ENCODE peak calls at places on chromosome 7, in seven cellular contexts. X is astrocyte of the spinal cord, A is omental fat pad, B is fibroblast of lung, L is RWPE1, C is MCF 10A, G is kidney epithelial cell. U is an unnamed sample.

GRCh38 chr7:317643-318405 is 27.9 kb downstream of the FOXL3 start:
- DNase-seq in X (no peak), A (no peak), B (no peak), L (no peak), C (no peak), G (no peak), U (no peak)

GRCh38 chr7:47568569-47568968 is 13.3 kb downstream of the TNS3 start:
- DNase-seq in X (no peak), A (no peak), B (no peak), L (no peak), C (no peak), G (no peak), U (no peak)

GRCh38 chr7:23206511-23206867 is 24.6 kb downstream of the NUP42 start:
- DNase-seq in X (peak), A (no peak), B (peak), L (no peak), C (no peak), G (no peak), U (no peak)

GRCh38 chr7:18788026-18788425 is 292.5 kb downstream of the HDAC9 start:
- DNase-seq in X (no peak), A (no peak), B (no peak), L (no peak), C (no peak), G (no peak), U (no peak)

GRCh38 chr7:151271699-151272355 is 23.3 kb upstream of the SMARCD3 start:
- DNase-seq in X (no peak), A (no peak), B (peak), L (no peak), C (peak), G (no peak), U (peak)

GRCh38 chr7:156752371-156753297 is 112.1 kb downstream of the RNF32 start:
- DNase-seq in X (peak), A (no peak), B (peak), L (no peak), C (no peak), G (peak), U (no peak)

GRCh38 chr7:55690-56248 is 136.6 kb upstream of the FAM20C start:
- DNase-seq in X (no peak), A (no peak), B (no peak), L (no peak), C (no peak), G (no peak), U (no peak)

GRCh38 chr7:129535896-129536295 is 33.6 kb downstream of the SMKR1 start:
- DNase-seq in X (no peak), A (no peak), B (no peak), L (no peak), C (no peak), G (no peak), U (no peak)

GRCh38 chr7:156751319-156751718 is 110.7 kb downstream of the RNF32 start:
- DNase-seq in X (peak), A (no peak), B (peak), L (peak), C (peak), G (peak), U (peak)

GRCh38 chr7:12031638-12032037 is 179.5 kb upstream of the TMEM106B start:
- DNase-seq in X (peak), A (no peak), B (peak), L (peak), C (peak), G (no peak), U (peak)

DNA sequence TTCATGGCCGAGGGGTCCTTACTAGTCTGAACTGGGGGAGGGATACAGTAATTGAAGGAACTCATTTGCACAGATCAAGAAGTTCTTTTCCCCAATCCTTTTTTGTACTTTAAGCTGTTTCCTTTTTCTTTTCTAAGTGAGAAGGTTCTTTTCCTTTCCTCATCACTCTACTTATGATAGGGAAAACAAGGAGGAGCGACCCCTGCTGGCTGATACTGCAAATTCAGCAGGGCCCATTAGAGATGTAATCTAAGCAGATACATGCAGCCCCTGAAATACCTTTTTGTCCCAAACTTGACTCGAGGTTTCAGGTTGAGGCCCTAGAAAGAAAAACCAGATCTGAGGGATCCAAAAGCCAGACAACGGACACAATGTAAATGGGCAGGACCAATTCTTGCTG is 305.5 kb downstream of the DNAJB9 start:
- DNase-seq in X (peak), A (no peak), B (peak), L (no peak), C (peak), G (no peak), U (peak)
- TF ChIP-seq CTCF in X (peak), A (no peak), B (peak), L (no peak), C (peak), G (no peak), U (peak)

GRCh38 chr7:6433814-6434630 is 13.7 kb downstream of the DAGLB start:
- DNase-seq in X (no peak), A (no peak), B (no peak), L (no peak), C (no peak), G (no peak), U (no peak)

GRCh38 chr7:6425948-6426347 is 21.8 kb downstream of the DAGLB start:
- DNase-seq in X (no peak), A (no peak), B (no peak), L (no peak), C (no peak), G (no peak), U (no peak)

GRCh38 chr7:6432786-6433185 is 15.0 kb downstream of the DAGLB start:
- DNase-seq in X (no peak), A (no peak), B (no peak), L (no peak), C (no peak), G (no peak), U (no peak)

GRCh38 chr7:6430974-6431373 is 16.8 kb downstream of the DAGLB start:
- DNase-seq in X (no peak), A (no peak), B (no peak), L (no peak), C (no peak), G (no peak), U (no peak)

DNA sequence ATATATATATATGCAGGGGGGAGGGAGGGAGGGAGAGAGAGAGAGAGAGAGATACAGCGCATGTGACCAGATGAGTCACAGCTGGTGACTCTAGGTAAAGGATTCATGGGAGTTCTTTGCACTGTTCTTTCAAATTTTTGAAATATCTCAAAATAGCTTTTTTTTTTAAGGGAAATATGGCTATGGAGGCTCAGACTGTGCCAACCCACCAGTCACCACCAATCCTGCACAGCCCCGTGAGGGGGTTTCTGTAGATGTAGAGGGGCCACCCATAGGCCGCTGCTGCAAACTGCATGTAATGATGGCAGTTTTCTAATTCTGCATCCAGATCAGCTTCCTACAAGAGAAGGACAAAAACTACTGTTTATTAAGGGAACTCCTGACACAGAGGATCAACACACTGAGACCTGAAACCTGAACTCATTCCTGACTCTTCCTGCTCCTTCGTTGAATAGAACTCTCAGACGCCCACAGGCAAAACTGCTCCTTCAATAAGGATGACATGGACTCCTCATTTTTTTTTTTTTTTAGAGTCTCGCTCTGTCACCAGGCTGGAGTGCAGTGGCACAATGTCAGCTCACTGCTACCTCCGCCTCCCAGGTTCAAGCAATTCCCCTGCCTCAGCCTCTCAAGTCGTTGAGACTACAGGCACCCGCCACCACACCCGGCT is 17.3 kb downstream of the DAGLB start:
- DNase-seq in X (peak), A (no peak), B (peak), L (no peak), C (no peak), G (no peak), U (peak)
- TF ChIP-seq CTCF in X (peak), A (no peak), B (peak), L (no peak), C (peak), G (peak), U (no peak)

GRCh38 chr7:44123190-44124003 is at the start of gene POLD2:
- DNase-seq in X (peak), A (peak), B (peak), L (peak), C (peak), G (peak), U (peak)
- TF ChIP-seq CTCF in X (no peak), A (no peak), B (no peak), L (no peak), C (no peak), G (no peak), U (no peak)

DNA sequence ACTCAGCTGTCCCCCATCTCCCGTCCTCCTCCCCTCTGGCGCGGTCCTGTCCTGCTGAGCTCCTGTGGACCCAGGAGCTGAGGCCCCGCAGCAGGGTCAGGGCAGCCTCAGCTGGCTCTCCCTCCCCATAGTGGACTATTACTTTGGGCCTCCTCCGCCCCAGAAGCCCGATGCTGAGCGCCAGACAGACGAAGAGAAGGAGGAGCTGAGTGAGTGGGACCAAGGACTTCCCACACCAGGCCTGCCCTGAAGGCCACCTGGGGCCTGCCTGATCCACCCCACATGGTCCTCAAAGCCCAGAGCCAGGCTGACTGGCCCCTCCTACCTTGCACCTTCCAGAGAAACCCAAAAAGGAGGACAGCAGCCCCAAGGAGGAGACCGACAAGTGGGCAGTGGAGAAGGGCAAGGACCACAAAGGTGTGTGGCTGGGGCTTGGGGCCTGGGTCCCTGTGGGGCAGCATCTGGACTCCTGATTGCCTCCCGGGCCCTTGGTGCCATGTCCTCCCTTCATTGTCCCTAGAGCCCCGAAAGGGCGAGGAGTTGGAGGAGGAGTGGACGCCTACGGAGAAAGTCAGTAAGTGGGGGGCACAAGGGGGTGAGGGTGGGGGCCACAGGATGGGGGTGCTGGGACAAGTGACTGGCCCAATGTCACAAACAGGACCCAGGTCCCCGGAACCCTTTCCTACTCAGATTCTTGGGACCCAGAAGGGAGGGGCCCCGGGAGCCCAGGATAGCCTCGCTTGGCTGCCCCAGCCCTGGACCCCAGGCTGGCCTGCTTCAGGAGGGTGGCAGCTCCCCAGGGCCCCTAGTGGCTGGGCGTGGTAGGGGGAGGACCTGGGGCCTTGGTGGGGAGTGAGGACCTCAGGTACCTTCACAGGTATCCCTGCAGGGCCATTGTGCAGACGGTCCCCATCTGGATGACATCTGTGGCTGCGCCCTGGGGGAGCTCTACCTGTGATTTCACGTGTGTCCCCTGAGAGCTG is 4.9 kb downstream of the AEBP1 start:
- DNase-seq in X (no peak), A (no peak), B (no peak), L (no peak), C (no peak), G (no peak), U (no peak)
- TF ChIP-seq CTCF in X (no peak), A (no peak), B (no peak), L (no peak), C (no peak), G (no peak), U (no peak)

GRCh38 chr7:93799750-93800357 is 90.7 kb downstream of the TFPI2 start:
- DNase-seq in X (peak), A (no peak), B (peak), L (peak), C (peak), G (no peak), U (peak)
- TF ChIP-seq CTCF in X (peak), A (no peak), B (peak), L (peak), C (peak), G (peak), U (peak)

GRCh38 chr7:13286916-13287315 is 599.5 kb downstream of the ARL4A start:
- DNase-seq in X (no peak), A (no peak), B (no peak), L (no peak), C (no peak), G (no peak), U (no peak)

GRCh38 chr7:13279854-13280435 is 592.5 kb downstream of the ARL4A start:
- DNase-seq in X (peak), A (no peak), B (peak), L (peak), C (peak), G (no peak), U (peak)

GRCh38 chr7:13276977-13277376 is 589.5 kb downstream of the ARL4A start:
- DNase-seq in X (peak), A (no peak), B (peak), L (no peak), C (no peak), G (no peak), U (peak)

GRCh38 chr7:13278020-13278419 is 590.6 kb downstream of the ARL4A start:
- DNase-seq in X (no peak), A (no peak), B (no peak), L (no peak), C (no peak), G (no peak), U (no peak)

GRCh38 chr7:13282377-13282980 is 595.0 kb downstream of the ARL4A start:
- DNase-seq in X (peak), A (no peak), B (peak), L (no peak), C (peak), G (no peak), U (peak)
- TF ChIP-seq CTCF in X (peak), A (no peak), B (peak), L (peak), C (peak), G (peak), U (peak)

GRCh38 chr7:158395349-158395748 is 192.3 kb downstream of the PTPRN2 start:
- DNase-seq in X (no peak), A (no peak), B (no peak), L (no peak), C (no peak), G (no peak), U (no peak)

GRCh38 chr7:158396301-158396905 is 191.2 kb downstream of the PTPRN2 start:
- DNase-seq in X (no peak), A (no peak), B (no peak), L (no peak), C (no peak), G (no peak), U (no peak)

GRCh38 chr7:158393926-158394625 is 193.5 kb downstream of the PTPRN2 start:
- DNase-seq in X (no peak), A (no peak), B (no peak), L (no peak), C (no peak), G (no peak), U (no peak)

GRCh38 chr7:158395780-158396214 is 191.8 kb downstream of the PTPRN2 start:
- DNase-seq in X (no peak), A (no peak), B (no peak), L (no peak), C (peak), G (no peak), U (no peak)

DNA sequence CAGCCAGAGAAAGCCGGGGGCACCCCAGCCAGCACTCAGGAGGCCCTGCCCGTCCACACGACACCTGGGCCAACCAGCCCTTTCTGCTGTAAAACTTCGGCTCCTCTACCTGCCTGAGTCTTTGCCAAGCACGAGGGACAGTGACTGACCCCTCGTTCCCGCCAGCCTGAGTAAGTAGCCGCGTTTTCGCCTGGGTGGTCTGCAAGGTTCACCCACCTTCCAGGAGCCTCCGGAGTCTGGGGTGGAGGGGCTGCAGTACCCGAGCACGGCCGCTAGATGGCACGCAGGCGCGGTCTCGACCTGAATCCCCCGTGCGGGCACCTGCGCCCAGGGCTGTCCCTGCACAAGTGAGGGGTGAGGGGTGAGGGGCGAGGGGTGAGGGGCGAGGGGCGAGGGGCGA is 192.7 kb downstream of the PTPRN2 start:
- DNase-seq in X (no peak), A (no peak), B (no peak), L (peak), C (peak), G (no peak), U (no peak)
- TF ChIP-seq CTCF in X (peak), A (no peak), B (peak), L (peak), C (peak), G (peak), U (no peak)

GRCh38 chr7:136180984-136181383 is 203.8 kb upstream of the MTPN start:
- DNase-seq in X (no peak), A (no peak), B (no peak), L (no peak), C (no peak), G (no peak), U (no peak)

GRCh38 chr7:136179154-136179553 is 202.0 kb upstream of the MTPN start:
- DNase-seq in X (no peak), A (no peak), B (no peak), L (no peak), C (no peak), G (no peak), U (no peak)

GRCh38 chr7:136184719-136185118 is 207.6 kb upstream of the MTPN start:
- DNase-seq in X (no peak), A (no peak), B (no peak), L (no peak), C (no peak), G (no peak), U (no peak)

GRCh38 chr7:136179829-136180721 is 202.9 kb upstream of the MTPN start:
- DNase-seq in X (no peak), A (no peak), B (no peak), L (no peak), C (no peak), G (no peak), U (no peak)

GRCh38 chr7:136183981-136184380 is 206.8 kb upstream of the MTPN start:
- DNase-seq in X (peak), A (no peak), B (peak), L (no peak), C (no peak), G (no peak), U (no peak)
- TF ChIP-seq CTCF in X (peak), A (no peak), B (peak), L (no peak), C (no peak), G (peak), U (no peak)

DNA sequence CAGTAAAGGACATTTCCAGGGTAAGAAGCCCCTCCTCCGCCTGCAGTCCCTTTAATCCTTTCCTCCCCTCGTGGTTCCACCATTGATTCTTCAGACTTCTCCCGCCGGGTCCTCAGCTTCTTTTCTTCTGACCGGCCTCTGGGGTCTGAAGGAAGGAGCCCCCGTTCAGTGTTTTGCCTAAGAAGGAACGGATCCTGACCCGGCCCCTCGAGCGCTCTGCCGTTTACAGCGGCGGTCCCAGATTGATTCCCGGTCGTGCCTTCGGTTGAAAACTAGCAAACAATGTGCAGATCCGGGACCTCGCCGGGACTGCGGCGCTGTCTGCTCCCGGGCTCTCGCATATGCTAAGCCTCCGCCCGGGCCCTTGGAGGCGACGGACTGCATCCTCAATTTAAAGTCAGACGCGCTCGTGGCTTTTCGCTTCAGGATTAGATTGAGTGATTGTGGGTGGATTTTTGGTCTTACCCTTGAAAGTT is 504 bp downstream of the DBF4 start:
- DNase-seq in X (peak), A (peak), B (peak), L (peak), C (peak), G (no peak), U (peak)
- TF ChIP-seq CTCF in X (no peak), A (no peak), B (no peak), L (no peak), C (no peak), G (no peak), U (no peak)